ENCODE peak calls at places on chromosomes 4 and X, in seven cellular contexts. N, V, C, A, M, F and P are unnamed samples.

GRCh38 chrX:24242649-24243556 is 71.0 kb downstream of the SUPT20HL2 start:
- DNase-seq in N (peak; percentile 27), V (peak; percentile 77), C (no peak), A (peak; percentile 41), M (no peak), F (no peak), P (no peak)

GRCh38 chr4:40856836-40857362 is 107.1 kb downstream of the NSUN7 start:
- DNase-seq in N (peak; percentile 65), V (peak; percentile 61), C (peak; percentile 22), A (peak; percentile 84), M (peak; percentile 28), F (peak; percentile 95), P (no peak)

GRCh38 chr4:78937837-78938236 is 1.4 kb downstream of the PAQR3 start:
- DNase-seq in N (no peak), V (peak; percentile 75), C (no peak), A (no peak), M (no peak), F (no peak), P (no peak)

GRCh38 chrX:138756234-138756633 is 44.7 kb upstream of the FGF13 start:
- DNase-seq in N (no peak), V (peak; percentile 83), C (no peak), A (peak; percentile 27), M (no peak), F (peak; percentile 67), P (no peak)

GRCh38 chr4:66688674-66689073 is 856.6 kb downstream of the CENPC start:
- DNase-seq in N (no peak), V (peak; percentile 1), C (no peak), A (no peak), M (no peak), F (peak; percentile 6), P (no peak)

GRCh38 chr4:109801895-109802319 is at the start of gene CFI:
- DNase-seq in N (no peak), V (peak; percentile 65), C (no peak), A (peak; percentile 28), M (no peak), F (no peak), P (no peak)

GRCh38 chr4:8478801-8479744 is 38.5 kb downstream of the TRMT44 start:
- DNase-seq in N (no peak), V (peak; percentile 27), C (no peak), A (no peak), M (no peak), F (no peak), P (no peak)

GRCh38 chr4:138609943-138610350 is 367.8 kb upstream of the SLC7A11 start:
- DNase-seq in N (no peak), V (peak; percentile 87), C (no peak), A (peak; percentile 59), M (no peak), F (no peak), P (no peak)

GRCh38 chr4:184375027-184375426 is 99.3 kb downstream of the IRF2 start:
- DNase-seq in N (no peak), V (peak; percentile 14), C (no peak), A (no peak), M (no peak), F (no peak), P (no peak)

GRCh38 chr4:8473920-8474590 is 33.5 kb downstream of the TRMT44 start:
- DNase-seq in N (no peak), V (peak; percentile 8), C (no peak), A (no peak), M (no peak), F (no peak), P (no peak)

GRCh38 chr4:13267091-13267490 is 217.0 kb downstream of the RAB28 start:
- DNase-seq in N (no peak), V (no peak), C (no peak), A (no peak), M (no peak), F (no peak), P (no peak)

GRCh38 chr4:88900432-88900831 is 156.6 kb downstream of the FAM13A start:
- DNase-seq in N (no peak), V (peak; percentile 27), C (no peak), A (no peak), M (no peak), F (no peak), P (no peak)

GRCh38 chrX:102711872-102712215 is 404 bp upstream of the GPRASP2 start:
- DNase-seq in N (no peak), V (no peak), C (no peak), A (no peak), M (no peak), F (peak; percentile 44), P (no peak)